ENCODE peak calls at places on chromosomes 2 and 18, in four cellular contexts. F is IMR-90, K is mammary epithelial cell, X is neural progenitor cell. N is an unnamed sample.

GRCh38 chr2:234463626-234464290 is 33.1 kb downstream of the ARL4C start:
- DNase-seq in F (peak), X (no peak), K (no peak), N (no peak)

GRCh38 chr18:7459851-7460774 is 107.0 kb upstream of the PTPRM start:
- DNase-seq in F (no peak), X (peak), K (no peak), N (no peak)

GRCh38 chr2:219615894-219616293 is 11.5 kb upstream of the SLC4A3 start:
- DNase-seq in F (no peak), K (no peak), X (no peak), N (no peak)

GRCh38 chr18:21741511-21742322 is 1.1 kb downstream of the MIB1 start:
- DNase-seq in F (peak), X (no peak), K (peak), N (peak)

GRCh38 chr2:130755234-130756040 is at the start of gene AMER3:
- DNase-seq in F (no peak), K (no peak), X (peak), N (peak)

GRCh38 chr2:200810252-200810650 is 1.5 kb upstream of the BZW1 start:
- DNase-seq in K (peak), F (peak), X (no peak), N (no peak)

GRCh38 chr2:15780234-15780633 is 160.1 kb upstream of the MYCN start:
- DNase-seq in X (no peak), F (no peak), K (no peak), N (no peak)

GRCh38 chr2:213429516-213429915 is 145.3 kb downstream of the SPAG16 start:
- DNase-seq in K (peak), X (no peak), F (peak), N (no peak)

GRCh38 chr2:177325554-177325953 is 61.0 kb upstream of the NFE2L2 start:
- DNase-seq in X (no peak), K (peak), F (no peak), N (no peak)

GRCh38 chr2:177289824-177290632 is 25.5 kb upstream of the NFE2L2 start:
- DNase-seq in K (no peak), F (no peak), X (no peak), N (no peak)

GRCh38 chr2:56009758-56010534 is 86.4 kb upstream of the EFEMP1 start:
- DNase-seq in K (peak), X (peak), F (peak), N (no peak)

DNA sequence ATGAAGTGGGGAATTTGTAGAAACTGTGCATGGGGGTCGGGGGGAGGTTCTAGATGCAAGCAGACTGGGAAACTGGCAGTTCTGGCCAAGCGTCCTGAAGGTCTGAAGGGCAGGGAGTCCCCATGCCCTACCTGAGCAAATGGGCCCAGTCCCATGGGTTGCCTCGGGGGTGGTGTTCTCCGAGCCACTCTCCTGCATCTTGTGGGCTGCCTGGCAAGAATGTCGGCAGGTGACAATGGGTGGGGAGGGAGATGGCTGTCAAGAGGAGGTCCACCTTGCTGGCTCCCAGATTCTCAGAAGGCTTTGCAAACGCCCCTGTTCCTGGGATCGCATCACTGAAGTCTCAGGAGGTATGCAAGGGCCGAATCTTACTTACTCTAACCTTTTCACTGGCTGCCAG is 21.3 kb downstream of the INHBB start:
- DNase-seq in K (no peak), F (no peak), X (no peak), N (no peak)
- H2AFZ ChIP-seq in K (no peak), F (peak), X (no peak), N (no peak)

GRCh38 chr2:111676423-111676822 is 207.6 kb downstream of the ANAPC1 start:
- DNase-seq in X (no peak), F (peak), K (no peak), N (no peak)

GRCh38 chr2:111671426-111672150 is 212.4 kb downstream of the ANAPC1 start:
- DNase-seq in F (no peak), K (no peak), X (no peak), N (no peak)

GRCh38 chr2:111675419-111676194 is 208.4 kb downstream of the ANAPC1 start:
- DNase-seq in K (no peak), F (no peak), X (no peak), N (no peak)

GRCh38 chr2:111670776-111671175 is 213.2 kb downstream of the ANAPC1 start:
- DNase-seq in X (no peak), K (no peak), F (no peak), N (no peak)

GRCh38 chr2:111673526-111673925 is 210.5 kb downstream of the ANAPC1 start:
- DNase-seq in F (no peak), K (no peak), X (no peak), N (no peak)
- H2AFZ ChIP-seq in F (no peak), K (no peak), X (no peak), N (no peak)

DNA sequence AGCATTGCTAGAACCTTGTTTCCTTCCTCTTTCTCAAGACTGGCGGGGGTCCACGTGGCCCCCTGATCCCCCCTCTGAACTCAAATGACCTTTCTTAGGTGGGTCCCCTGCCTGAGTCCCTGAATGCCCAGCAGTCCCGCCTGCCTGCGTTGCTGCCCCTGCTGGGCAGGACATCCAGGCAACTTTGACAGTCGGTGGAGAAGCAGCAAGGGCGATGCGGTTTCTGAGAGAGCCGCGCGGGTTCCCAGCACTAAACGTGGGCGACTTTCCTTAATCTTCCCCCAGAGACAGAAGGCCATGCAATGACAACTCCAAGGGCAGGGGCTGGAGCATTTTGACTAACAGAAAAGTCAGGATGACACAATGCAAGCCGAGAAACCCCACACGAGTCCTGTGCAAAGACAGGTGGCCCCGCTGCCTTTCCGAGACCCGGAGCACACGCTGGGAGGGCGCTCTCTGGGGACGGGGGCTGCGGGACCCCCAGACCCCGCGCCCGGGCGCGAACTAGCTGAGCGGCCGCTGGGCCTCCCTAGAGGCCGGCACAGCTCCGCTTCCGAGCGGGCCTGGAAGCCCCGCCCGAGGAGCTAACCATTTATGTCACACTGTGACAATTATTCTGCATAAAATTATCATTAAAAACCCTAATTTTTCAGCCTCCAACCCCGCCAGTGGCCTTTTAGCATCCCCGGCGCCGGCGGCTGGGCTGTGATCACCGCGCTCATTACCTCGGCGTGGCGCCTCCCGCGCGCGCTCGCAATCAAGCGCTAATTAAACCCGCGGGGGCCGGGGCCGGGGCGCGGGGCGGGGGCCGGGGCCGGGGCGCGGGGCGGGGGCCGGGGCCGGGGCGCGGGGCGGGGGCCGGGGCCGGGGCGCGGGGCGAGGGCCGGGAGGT is 27.4 kb downstream of the ASB18 start:
- DNase-seq in X (peak), F (no peak), K (no peak), N (no peak)
- H2AFZ ChIP-seq in X (no peak), F (peak), K (peak), N (peak)

DNA sequence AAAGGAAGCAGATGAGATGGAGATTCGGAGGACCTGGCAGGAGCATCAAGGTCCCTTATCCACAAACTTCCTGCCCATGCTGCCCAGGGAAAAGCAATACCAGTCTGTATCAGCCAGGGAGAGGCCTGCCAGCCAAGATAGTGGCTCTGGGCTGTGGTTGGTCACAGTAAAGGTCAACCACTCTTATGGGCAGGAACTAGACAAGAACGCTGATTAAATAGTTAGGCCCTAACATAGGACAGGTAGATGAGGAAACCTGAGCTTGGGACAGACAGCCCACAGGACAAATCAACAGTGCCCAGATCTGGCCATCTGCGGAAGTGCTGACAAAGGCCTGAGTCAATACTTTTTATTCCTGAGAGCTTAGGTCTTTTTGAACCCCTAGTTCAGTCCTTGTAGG is 10.7 kb downstream of the PSTPIP2 start:
- DNase-seq in K (no peak), X (no peak), F (no peak), N (no peak)
- H2AFZ ChIP-seq in K (no peak), X (no peak), F (no peak), N (no peak)

GRCh38 chr2:53905396-53905795 is 45.6 kb upstream of the GPR75 start:
- DNase-seq in K (no peak), X (no peak), F (no peak), N (no peak)

GRCh38 chr2:53896864-53897263 is 37.1 kb upstream of the GPR75 start:
- DNase-seq in K (peak), X (no peak), F (peak), N (no peak)

GRCh38 chr2:53903011-53903410 is 43.2 kb upstream of the GPR75 start:
- DNase-seq in K (no peak), X (no peak), F (no peak), N (no peak)

GRCh38 chr2:53901192-53901591 is 41.4 kb upstream of the GPR75 start:
- DNase-seq in F (no peak), K (no peak), X (no peak), N (no peak)
- H2AFZ ChIP-seq in F (no peak), K (no peak), X (no peak), N (no peak)

GRCh38 chr2:135870571-135870970 is 5.7 kb downstream of the MCM6 start:
- DNase-seq in K (no peak), X (no peak), F (no peak), N (no peak)

GRCh38 chr2:135874966-135875365 is 1.3 kb downstream of the MCM6 start:
- DNase-seq in X (no peak), F (no peak), K (no peak), N (no peak)

GRCh38 chr2:135876066-135876711 is at the start of gene MCM6:
- DNase-seq in X (peak), K (peak), F (peak), N (peak)

DNA sequence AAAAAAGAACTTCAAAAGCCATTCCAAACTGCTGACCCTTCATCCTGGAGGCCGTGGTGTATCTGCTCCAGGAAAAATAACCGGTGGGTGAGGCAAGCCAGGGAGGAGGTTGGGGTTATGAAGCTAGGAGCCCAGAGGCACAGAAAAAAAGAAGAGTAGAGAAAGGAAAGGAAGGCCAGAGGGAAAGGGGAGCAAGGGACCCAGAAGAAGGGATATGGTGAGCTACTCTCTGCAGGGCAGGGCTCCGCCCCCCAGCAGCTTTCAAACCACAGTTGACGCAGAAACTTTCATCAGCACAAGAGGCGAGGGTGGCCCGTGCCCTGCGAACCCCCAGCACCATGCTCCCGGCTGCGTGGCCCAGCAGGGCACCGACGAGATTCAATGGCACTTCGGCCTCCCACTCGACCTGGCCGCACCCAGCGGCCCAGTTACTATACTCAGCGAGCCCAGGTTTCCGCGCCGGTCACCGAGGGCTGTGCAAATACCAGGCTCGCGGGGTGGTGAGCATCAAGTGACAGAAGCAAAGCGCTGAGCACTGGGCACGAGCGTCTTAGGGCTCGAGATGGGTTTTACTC is 665 bp downstream of the MCM6 start:
- DNase-seq in K (peak), X (peak), F (peak), N (peak)
- H2AFZ ChIP-seq in K (peak), X (peak), F (peak), N (peak)

GRCh38 chr2:165718811-165719210 is 75.2 kb downstream of the GALNT3 start:
- DNase-seq in F (no peak), X (no peak), K (no peak), N (no peak)

GRCh38 chr2:165725421-165725820 is 68.6 kb downstream of the GALNT3 start:
- DNase-seq in F (peak), X (no peak), K (peak), N (no peak)

DNA sequence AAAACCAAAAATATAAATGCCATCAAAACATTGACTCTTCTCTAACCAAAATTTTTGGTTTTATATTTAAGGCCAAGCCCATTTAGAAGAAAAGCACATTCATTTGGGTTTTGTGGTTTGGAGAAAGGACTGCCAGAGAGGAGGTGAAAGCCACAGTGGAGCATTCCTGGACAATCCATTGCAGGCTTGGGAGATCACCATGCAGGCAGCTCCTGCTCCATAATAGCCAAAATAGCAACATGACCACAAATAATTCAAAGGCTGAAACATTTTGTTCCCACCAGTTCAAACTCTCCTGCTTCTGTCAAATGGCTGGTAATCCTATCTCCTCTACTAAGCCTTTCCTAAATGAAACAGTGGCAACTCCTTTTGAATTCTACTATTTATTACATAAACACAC is 73.5 kb downstream of the GALNT3 start:
- DNase-seq in F (peak), K (peak), X (no peak), N (no peak)
- H2AFZ ChIP-seq in F (no peak), K (peak), X (no peak), N (no peak)